ENCODE peak calls at places on chromosomes 1 and 21, in six cellular contexts. S is RWPE2; R is stimulated activated naive CD8-positive, alpha-beta T cell treated with anti-CD3 and anti-CD28 coated beads, Interleukin-15, Interleukin-2, amounts not matched to agents 100 U/mL and 50 U/mL, for 24 hours; T is activated T-cell treated with anti-CD3 and anti-CD28 coated beads, Interleukin-2, amount 50 U/mL, for 24 hours; B is AG09319; V is stimulated activated CD4-positive, alpha-beta T cell treated with anti-CD3 and anti-CD28 coated beads, Interleukin-15, amount 100 ng/mL, for 1 hour. Y is an unnamed sample.

GRCh38 chr1:45925728-45926287 is 122.4 kb downstream of the MAST2 start:
- DNase-seq in V (no peak), T (no peak), S (no peak), R (no peak), B (no peak), Y (no peak)

GRCh38 chr1:245956225-245956624 is 550.9 kb downstream of the SMYD3 start:
- DNase-seq in S (no peak), B (no peak), V (no peak), T (peak), R (peak), Y (no peak)

GRCh38 chr1:60922304-60922703 is 160.1 kb upstream of the NFIA start:
- DNase-seq in R (no peak), V (no peak), T (no peak), B (no peak), S (no peak), Y (no peak)

GRCh38 chr1:41939194-41939593 is 20.5 kb upstream of the HIVEP3 start:
- DNase-seq in R (no peak), T (no peak), B (no peak), V (no peak), S (no peak), Y (no peak)

GRCh38 chr21:14453339-14453738 is 70.4 kb upstream of the HSPA13 start:
- DNase-seq in R (peak), S (no peak), V (no peak), T (no peak), B (no peak), Y (no peak)

GRCh38 chr1:6491480-6491962 is at the start of gene PLEKHG5:
- DNase-seq in S (peak), T (no peak), V (no peak), R (peak), B (no peak), Y (peak)

GRCh38 chr1:76285578-76286135 is 211.1 kb downstream of the ST6GALNAC3 start:
- DNase-seq in T (no peak), B (no peak), R (no peak), V (no peak), S (no peak), Y (no peak)

GRCh38 chr1:172273668-172274396 is 146.7 kb upstream of the C1orf105 start:
- DNase-seq in R (no peak), B (no peak), S (no peak), T (no peak), V (no peak), Y (no peak)

GRCh38 chr21:45226540-45227326 is 61.0 kb downstream of the POFUT2 start:
- DNase-seq in S (no peak), R (no peak), B (no peak), V (no peak), T (no peak), Y (no peak)

GRCh38 chr1:19450811-19451564 is 34.4 kb downstream of the CAPZB start:
- DNase-seq in T (no peak), R (no peak), V (no peak), S (no peak), B (peak), Y (peak)

GRCh38 chr1:159918041-159918917 is 7.0 kb downstream of the TAGLN2 start:
- DNase-seq in B (no peak), T (no peak), S (no peak), V (no peak), R (no peak), Y (no peak)

GRCh38 chr1:61244114-61244513 is 161.8 kb downstream of the NFIA start:
- DNase-seq in T (no peak), R (no peak), B (no peak), S (no peak), V (no peak), Y (no peak)

GRCh38 chr1:9399510-9400424 is 107.1 kb downstream of the SPSB1 start:
- DNase-seq in B (no peak), V (no peak), S (no peak), R (no peak), T (no peak), Y (no peak)

GRCh38 chr1:172928412-172928811 is 122.3 kb downstream of the TNFSF18 start:
- DNase-seq in T (no peak), B (peak), R (no peak), S (no peak), V (no peak), Y (no peak)

GRCh38 chr1:161159915-161160248 is 582 bp downstream of the USP21 start:
- DNase-seq in T (no peak), S (no peak), R (no peak), V (no peak), B (no peak), Y (no peak)

GRCh38 chr1:2610036-2610720 is 22.6 kb downstream of the MMEL1 start:
- DNase-seq in S (no peak), T (peak), V (no peak), R (no peak), B (no peak), Y (no peak)

GRCh38 chr1:53162621-53163020 is 20.2 kb upstream of the SLC1A7 start:
- DNase-seq in S (no peak), R (no peak), B (no peak), V (no peak), T (no peak), Y (no peak)

GRCh38 chr1:34710811-34711210 is 44.0 kb upstream of the GJB5 start:
- DNase-seq in T (no peak), B (no peak), R (no peak), S (no peak), V (no peak), Y (no peak)

GRCh38 chr1:234280500-234280899 is 92.8 kb upstream of the COA6 start:
- DNase-seq in B (no peak), S (no peak), T (no peak), R (no peak), V (no peak), Y (no peak)

GRCh38 chr1:37475380-37476086 is 1.2 kb downstream of the ZC3H12A start:
- DNase-seq in S (no peak), B (no peak), V (no peak), T (peak), R (no peak), Y (no peak)

GRCh38 chr1:174114788-174115448 is 44.4 kb upstream of the RABGAP1L start:
- DNase-seq in V (no peak), T (no peak), S (no peak), R (peak), B (no peak), Y (peak)

GRCh38 chr21:21387891-21388290 is 389.7 kb downstream of the NCAM2 start:
- DNase-seq in T (no peak), S (no peak), R (no peak), V (no peak), B (no peak), Y (no peak)

GRCh38 chr1:5956022-5956830 is 36.0 kb downstream of the NPHP4 start:
- DNase-seq in R (no peak), V (no peak), T (no peak), B (no peak), S (no peak), Y (no peak)

GRCh38 chr1:50348449-50349241 is 74.6 kb downstream of the DMRTA2 start:
- DNase-seq in V (no peak), T (peak), B (peak), R (peak), S (no peak), Y (peak)

GRCh38 chr1:111201275-111202090 is 1.0 kb upstream of the DENND2D start:
- DNase-seq in B (no peak), T (no peak), R (no peak), V (no peak), S (no peak), Y (no peak)

GRCh38 chr1:68375919-68376318 is 73.8 kb downstream of the RPE65 start:
- DNase-seq in T (no peak), S (no peak), R (no peak), B (peak), V (no peak), Y (no peak)

GRCh38 chr1:183989604-183990003 is 47.9 kb downstream of the COLGALT2 start:
- DNase-seq in S (no peak), T (no peak), V (no peak), R (no peak), B (no peak), Y (no peak)

GRCh38 chr1:19065526-19066247 is 109.2 kb upstream of the IFFO2 start:
- DNase-seq in S (no peak), V (no peak), T (no peak), B (no peak), R (no peak), Y (no peak)

GRCh38 chr1:53339736-53340385 is 12.0 kb upstream of the LRP8 start:
- DNase-seq in R (no peak), V (no peak), S (no peak), T (peak), B (no peak), Y (no peak)